ENCODE peak calls at places on chromosomes 16 and 17, in ten cellular contexts. One of them, this sample, is unnamed.

GRCh38 chr17:68732301-68732749 is 131.2 kb upstream of the FAM20A start:
- DNase-seq in transverse colon: no peak
- DNase-seq in cardiac muscle cell: no peak
- DNase-seq in adipocyte: no peak
- DNase-seq in right atrium auricular region: no peak
- DNase-seq in aorta: no peak
- DNase-seq in neuronal stem cell: no peak
- DNase-seq in heart right ventricle: no peak
- DNase-seq in neural progenitor cell: no peak
- DNase-seq in uterus: no peak
- DNase-seq in this sample: no peak

GRCh38 chr16:50396770-50397525 is 28.2 kb upstream of the BRD7 start:
- DNase-seq in transverse colon: no peak
- DNase-seq in cardiac muscle cell: no peak
- DNase-seq in adipocyte: no peak
- DNase-seq in right atrium auricular region: peak; percentile 36
- DNase-seq in aorta: no peak
- DNase-seq in neuronal stem cell: no peak
- DNase-seq in heart right ventricle: no peak
- DNase-seq in neural progenitor cell: no peak
- DNase-seq in uterus: no peak
- DNase-seq in this sample: no peak

GRCh38 chr16:1972490-1972877 is 631 bp downstream of the TBL3 start:
- DNase-seq in transverse colon: peak; percentile 16
- DNase-seq in cardiac muscle cell: no peak
- DNase-seq in adipocyte: peak; percentile 52
- DNase-seq in right atrium auricular region: no peak
- DNase-seq in aorta: no peak
- DNase-seq in neuronal stem cell: no peak
- DNase-seq in heart right ventricle: no peak
- DNase-seq in neural progenitor cell: peak; percentile 50
- DNase-seq in uterus: no peak
- DNase-seq in this sample: no peak

GRCh38 chr17:44829558-44830358 is at the start of gene GJC1:
- DNase-seq in transverse colon: peak; percentile 10
- DNase-seq in cardiac muscle cell: peak; percentile 41
- DNase-seq in adipocyte: peak; percentile 70
- DNase-seq in right atrium auricular region: no peak
- DNase-seq in aorta: peak; percentile 86
- DNase-seq in neuronal stem cell: peak; percentile 56
- DNase-seq in heart right ventricle: peak; percentile 38
- DNase-seq in neural progenitor cell: peak; percentile 85
- DNase-seq in uterus: peak; percentile 60
- DNase-seq in this sample: peak; percentile 73

GRCh38 chr16:57976331-57976796 is 5.4 kb upstream of the CNGB1 start:
- DNase-seq in transverse colon: no peak
- DNase-seq in cardiac muscle cell: peak; percentile 58
- DNase-seq in adipocyte: peak; percentile 30
- DNase-seq in right atrium auricular region: no peak
- DNase-seq in aorta: no peak
- DNase-seq in neuronal stem cell: peak; percentile 20
- DNase-seq in heart right ventricle: no peak
- DNase-seq in neural progenitor cell: peak; percentile 46
- DNase-seq in uterus: no peak
- DNase-seq in this sample: no peak

GRCh38 chr16:64133396-64133795 is 988.5 kb downstream of the CDH11 start:
- DNase-seq in transverse colon: no peak
- DNase-seq in cardiac muscle cell: peak; percentile 50
- DNase-seq in adipocyte: no peak
- DNase-seq in right atrium auricular region: no peak
- DNase-seq in aorta: no peak
- DNase-seq in neuronal stem cell: no peak
- DNase-seq in heart right ventricle: peak; percentile 11
- DNase-seq in neural progenitor cell: no peak
- DNase-seq in uterus: no peak
- DNase-seq in this sample: no peak

GRCh38 chr17:28008526-28008925 is 34.0 kb upstream of the NLK start:
- DNase-seq in transverse colon: peak; percentile 38
- DNase-seq in cardiac muscle cell: peak; percentile 80
- DNase-seq in adipocyte: peak; percentile 27
- DNase-seq in right atrium auricular region: no peak
- DNase-seq in aorta: no peak
- DNase-seq in neuronal stem cell: peak; percentile 79
- DNase-seq in heart right ventricle: peak; percentile 34
- DNase-seq in neural progenitor cell: peak; percentile 88
- DNase-seq in uterus: no peak
- DNase-seq in this sample: peak; percentile 49

GRCh38 chr16:17544785-17545184 is 74.0 kb upstream of the XYLT1 start:
- DNase-seq in transverse colon: no peak
- DNase-seq in cardiac muscle cell: no peak
- DNase-seq in adipocyte: no peak
- DNase-seq in right atrium auricular region: no peak
- DNase-seq in aorta: no peak
- DNase-seq in neuronal stem cell: no peak
- DNase-seq in heart right ventricle: no peak
- DNase-seq in neural progenitor cell: peak; percentile 47
- DNase-seq in uterus: no peak
- DNase-seq in this sample: no peak

GRCh38 chr17:69921046-69921445 is 154.0 kb upstream of the KCNJ16 start:
- DNase-seq in transverse colon: no peak
- DNase-seq in cardiac muscle cell: no peak
- DNase-seq in adipocyte: no peak
- DNase-seq in right atrium auricular region: no peak
- DNase-seq in aorta: no peak
- DNase-seq in neuronal stem cell: no peak
- DNase-seq in heart right ventricle: no peak
- DNase-seq in neural progenitor cell: no peak
- DNase-seq in uterus: no peak
- DNase-seq in this sample: no peak

GRCh38 chr17:18203308-18203707 is 19.7 kb downstream of the ALKBH5 start:
- DNase-seq in transverse colon: no peak
- DNase-seq in cardiac muscle cell: no peak
- DNase-seq in adipocyte: no peak
- DNase-seq in right atrium auricular region: no peak
- DNase-seq in aorta: no peak
- DNase-seq in neuronal stem cell: no peak
- DNase-seq in heart right ventricle: no peak
- DNase-seq in neural progenitor cell: no peak
- DNase-seq in uterus: no peak
- DNase-seq in this sample: no peak

GRCh38 chr16:2968738-2969544 is at the start of gene PAQR4:
- DNase-seq in transverse colon: peak; percentile 89
- DNase-seq in cardiac muscle cell: peak; percentile 91
- DNase-seq in adipocyte: peak; percentile 93
- DNase-seq in right atrium auricular region: peak; percentile 84
- DNase-seq in aorta: peak; percentile 94
- DNase-seq in neuronal stem cell: peak; percentile 91
- DNase-seq in heart right ventricle: peak; percentile 83
- DNase-seq in neural progenitor cell: peak; percentile 98
- DNase-seq in uterus: peak; percentile 61
- DNase-seq in this sample: peak; percentile 88

GRCh38 chr17:17264430-17264829 is 16.6 kb downstream of the COPS3 start:
- DNase-seq in transverse colon: no peak
- DNase-seq in cardiac muscle cell: no peak
- DNase-seq in adipocyte: no peak
- DNase-seq in right atrium auricular region: no peak
- DNase-seq in aorta: no peak
- DNase-seq in neuronal stem cell: no peak
- DNase-seq in heart right ventricle: no peak
- DNase-seq in neural progenitor cell: no peak
- DNase-seq in uterus: no peak
- DNase-seq in this sample: no peak

GRCh38 chr16:4293822-4294457 is 21.1 kb upstream of the TFAP4 start:
- DNase-seq in transverse colon: no peak
- DNase-seq in cardiac muscle cell: peak; percentile 81
- DNase-seq in adipocyte: peak; percentile 93
- DNase-seq in right atrium auricular region: peak; percentile 67
- DNase-seq in aorta: peak; percentile 80
- DNase-seq in neuronal stem cell: no peak
- DNase-seq in heart right ventricle: peak; percentile 52
- DNase-seq in neural progenitor cell: peak; percentile 88
- DNase-seq in uterus: peak; percentile 57
- DNase-seq in this sample: peak; percentile 59

GRCh38 chr17:20920813-20921199 is 122.0 kb downstream of the USP22 start:
- DNase-seq in transverse colon: no peak
- DNase-seq in cardiac muscle cell: peak; percentile 48
- DNase-seq in adipocyte: peak; percentile 61
- DNase-seq in right atrium auricular region: no peak
- DNase-seq in aorta: no peak
- DNase-seq in neuronal stem cell: no peak
- DNase-seq in heart right ventricle: no peak
- DNase-seq in neural progenitor cell: no peak
- DNase-seq in uterus: no peak
- DNase-seq in this sample: no peak

GRCh38 chr17:30586818-30587595 is 109.8 kb downstream of the GOSR1 start:
- DNase-seq in transverse colon: no peak
- DNase-seq in cardiac muscle cell: peak; percentile 49
- DNase-seq in adipocyte: peak; percentile 15
- DNase-seq in right atrium auricular region: no peak
- DNase-seq in aorta: no peak
- DNase-seq in neuronal stem cell: no peak
- DNase-seq in heart right ventricle: no peak
- DNase-seq in neural progenitor cell: no peak
- DNase-seq in uterus: no peak
- DNase-seq in this sample: no peak

GRCh38 chr17:30589431-30589830 is 112.2 kb downstream of the GOSR1 start:
- DNase-seq in transverse colon: no peak
- DNase-seq in cardiac muscle cell: no peak
- DNase-seq in adipocyte: no peak
- DNase-seq in right atrium auricular region: no peak
- DNase-seq in aorta: no peak
- DNase-seq in neuronal stem cell: no peak
- DNase-seq in heart right ventricle: no peak
- DNase-seq in neural progenitor cell: no peak
- DNase-seq in uterus: no peak
- DNase-seq in this sample: no peak

GRCh38 chr17:30588798-30589247 is 111.6 kb downstream of the GOSR1 start:
- DNase-seq in transverse colon: no peak
- DNase-seq in cardiac muscle cell: no peak
- DNase-seq in adipocyte: no peak
- DNase-seq in right atrium auricular region: no peak
- DNase-seq in aorta: no peak
- DNase-seq in neuronal stem cell: no peak
- DNase-seq in heart right ventricle: no peak
- DNase-seq in neural progenitor cell: no peak
- DNase-seq in uterus: no peak
- DNase-seq in this sample: no peak

GRCh38 chr17:30580916-30581315 is 103.7 kb downstream of the GOSR1 start:
- DNase-seq in transverse colon: no peak
- DNase-seq in cardiac muscle cell: no peak
- DNase-seq in adipocyte: no peak
- DNase-seq in right atrium auricular region: no peak
- DNase-seq in aorta: no peak
- DNase-seq in neuronal stem cell: no peak
- DNase-seq in heart right ventricle: no peak
- DNase-seq in neural progenitor cell: no peak
- DNase-seq in uterus: no peak
- DNase-seq in this sample: no peak

DNA sequence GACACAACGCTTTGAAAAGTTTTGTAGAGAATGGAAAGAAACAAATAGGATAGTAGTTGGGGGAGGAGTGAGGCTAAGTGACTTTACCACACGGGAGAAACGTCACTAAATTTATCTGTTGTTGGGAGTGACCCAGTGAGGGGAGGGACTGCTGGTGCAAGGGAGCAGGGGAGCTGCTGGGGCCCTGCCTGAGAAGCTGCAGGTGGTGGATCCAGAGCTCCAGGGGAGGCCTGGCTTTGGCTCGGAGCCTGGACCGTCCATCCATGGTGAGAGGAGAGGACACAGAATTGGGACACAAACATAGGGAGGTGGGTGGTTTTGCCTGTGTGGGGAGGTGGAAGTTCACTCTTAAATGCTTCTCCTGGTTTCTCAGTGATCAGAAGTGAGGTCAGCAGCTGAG is 107.6 kb downstream of the GOSR1 start:
- DNase-seq in transverse colon: no peak
- DNase-seq in cardiac muscle cell: no peak
- DNase-seq in adipocyte: no peak
- DNase-seq in right atrium auricular region: no peak
- DNase-seq in aorta: no peak
- DNase-seq in neuronal stem cell: no peak
- DNase-seq in heart right ventricle: no peak
- DNase-seq in neural progenitor cell: no peak
- DNase-seq in uterus: no peak
- DNase-seq in this sample: no peak
- H3K36me3 ChIP-seq in transverse colon: no peaks in the 10 kb centered on the region
- H3K36me3 ChIP-seq in cardiac muscle cell: no peaks in the 10 kb centered on the region
- H3K36me3 ChIP-seq in adipocyte: no peaks in the 10 kb centered on the region
- H3K36me3 ChIP-seq in right atrium auricular region: no peaks in the 10 kb centered on the region
- H3K36me3 ChIP-seq in aorta: no peaks in the 10 kb centered on the region
- H3K36me3 ChIP-seq in neuronal stem cell: no peaks in the 10 kb centered on the region
- H3K36me3 ChIP-seq in heart right ventricle: no peaks in the 10 kb centered on the region
- H3K36me3 ChIP-seq in neural progenitor cell: no peaks in the 10 kb centered on the region
- H3K36me3 ChIP-seq in uterus: no peaks in the 10 kb centered on the region
- H3K36me3 ChIP-seq in this sample: no peaks in the 10 kb centered on the region

GRCh38 chr16:12296406-12296805 is 319.9 kb downstream of the SNX29 start:
- DNase-seq in transverse colon: no peak
- DNase-seq in cardiac muscle cell: no peak
- DNase-seq in adipocyte: no peak
- DNase-seq in right atrium auricular region: no peak
- DNase-seq in aorta: no peak
- DNase-seq in neuronal stem cell: no peak
- DNase-seq in heart right ventricle: no peak
- DNase-seq in neural progenitor cell: no peak
- DNase-seq in uterus: no peak
- DNase-seq in this sample: no peak
- H3K4me3 ChIP-seq in transverse colon: no peak overlapping the region
- H3K4me3 ChIP-seq in cardiac muscle cell: no peak overlapping the region
- H3K4me3 ChIP-seq in adipocyte: no peak overlapping the region
- H3K4me3 ChIP-seq in right atrium auricular region: no peak overlapping the region
- H3K4me3 ChIP-seq in aorta: no peak overlapping the region
- H3K4me3 ChIP-seq in neuronal stem cell: no peak overlapping the region
- H3K4me3 ChIP-seq in heart right ventricle: no peak overlapping the region
- H3K4me3 ChIP-seq in neural progenitor cell: no peak overlapping the region
- H3K4me3 ChIP-seq in uterus: no peak overlapping the region
- H3K4me3 ChIP-seq in this sample: no peak overlapping the region

GRCh38 chr16:68563631-68564366 is 24.7 kb downstream of the ZFP90 start:
- DNase-seq in transverse colon: no peak
- DNase-seq in cardiac muscle cell: no peak
- DNase-seq in adipocyte: no peak
- DNase-seq in right atrium auricular region: no peak
- DNase-seq in aorta: no peak
- DNase-seq in neuronal stem cell: no peak
- DNase-seq in heart right ventricle: no peak
- DNase-seq in neural progenitor cell: no peak
- DNase-seq in uterus: no peak
- DNase-seq in this sample: no peak
- H3K9me3 ChIP-seq in transverse colon: peaks cover 99% of the 10 kb centered on the region
- H3K9me3 ChIP-seq in cardiac muscle cell: peaks cover 43% of the 10 kb centered on the region
- H3K9me3 ChIP-seq in adipocyte: peaks cover 100% of the 10 kb centered on the region
- H3K9me3 ChIP-seq in right atrium auricular region: peaks cover 93% of the 10 kb centered on the region
- H3K9me3 ChIP-seq in aorta: peaks cover 37% of the 10 kb centered on the region
- H3K9me3 ChIP-seq in neuronal stem cell: peaks cover 97% of the 10 kb centered on the region
- H3K9me3 ChIP-seq in heart right ventricle: peaks cover 99% of the 10 kb centered on the region
- H3K9me3 ChIP-seq in neural progenitor cell: peaks cover 85% of the 10 kb centered on the region
- H3K9me3 ChIP-seq in uterus: peaks cover 92% of the 10 kb centered on the region
- H3K9me3 ChIP-seq in this sample: peaks cover 78% of the 10 kb centered on the region

DNA sequence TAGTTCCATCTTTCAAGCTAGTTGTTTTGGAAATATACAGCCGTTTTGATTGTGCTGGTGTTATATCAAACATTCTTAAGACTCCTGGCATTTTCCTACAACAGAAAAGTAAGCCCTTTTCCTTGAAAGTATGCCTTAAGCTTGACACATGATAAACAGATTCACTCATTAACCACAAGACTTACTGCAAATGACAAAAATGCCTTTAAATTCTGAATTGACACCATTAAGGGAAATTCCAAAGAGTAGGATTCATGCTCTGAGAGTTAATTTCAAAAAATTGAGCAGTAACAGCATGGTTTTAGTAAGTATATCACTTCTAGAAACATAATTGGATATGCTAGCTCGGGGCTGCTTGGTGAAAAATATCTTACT is 8.5 kb upstream of the PHAF1 start:
- DNase-seq in transverse colon: no peak
- DNase-seq in cardiac muscle cell: no peak
- DNase-seq in adipocyte: no peak
- DNase-seq in right atrium auricular region: no peak
- DNase-seq in aorta: no peak
- DNase-seq in neuronal stem cell: no peak
- DNase-seq in heart right ventricle: no peak
- DNase-seq in neural progenitor cell: no peak
- DNase-seq in uterus: no peak
- DNase-seq in this sample: no peak
- H3K36me3 ChIP-seq in transverse colon: no peaks in the 10 kb centered on the region
- H3K36me3 ChIP-seq in cardiac muscle cell: peaks cover 11% of the 10 kb centered on the region
- H3K36me3 ChIP-seq in adipocyte: peaks cover 14% of the 10 kb centered on the region
- H3K36me3 ChIP-seq in right atrium auricular region: peaks cover 18% of the 10 kb centered on the region
- H3K36me3 ChIP-seq in aorta: no peaks in the 10 kb centered on the region
- H3K36me3 ChIP-seq in neuronal stem cell: peaks cover 41% of the 10 kb centered on the region
- H3K36me3 ChIP-seq in heart right ventricle: no peaks in the 10 kb centered on the region
- H3K36me3 ChIP-seq in neural progenitor cell: no peaks in the 10 kb centered on the region
- H3K36me3 ChIP-seq in uterus: no peaks in the 10 kb centered on the region
- H3K36me3 ChIP-seq in this sample: peaks cover 26% of the 10 kb centered on the region

This sample was measured in SJSA1.